ENCODE peak calls at places on chromosomes 5 and 9, in eight cellular contexts. R, W, E, D, N, X, V and Q are unnamed samples.

GRCh38 chr5:176155882-176156497 is 82.2 kb upstream of the SIMC1 start:
- DNase-seq in R (no peak), W (no peak), E (no peak), D (no peak), N (no peak), X (no peak), V (no peak), Q (no peak)

GRCh38 chr5:103259705-103260355 is 1.3 kb downstream of the MACIR start:
- DNase-seq in R (peak; percentile 36), W (no peak), E (peak; percentile 23), D (no peak), N (no peak), X (no peak), V (no peak), Q (peak; percentile 16)

GRCh38 chr9:22084336-22085035 is 75.4 kb upstream of the CDKN2B start:
- DNase-seq in R (peak; percentile 95), W (no peak), E (peak; percentile 97), D (no peak), N (no peak), X (no peak), V (no peak), Q (no peak)

GRCh38 chr5:121500262-121500792 is 351.4 kb upstream of the FTMT start:
- DNase-seq in R (no peak), W (no peak), E (no peak), D (no peak), N (no peak), X (no peak), V (no peak), Q (no peak)

GRCh38 chr9:135901826-135902225 is 5.5 kb downstream of the CAMSAP1 start:
- DNase-seq in R (no peak), W (no peak), E (no peak), D (no peak), N (no peak), X (no peak), V (no peak), Q (no peak)

GRCh38 chr5:143233020-143233419 is 170.5 kb downstream of the NR3C1 start:
- DNase-seq in R (peak; percentile 74), W (no peak), E (peak; percentile 75), D (no peak), N (no peak), X (no peak), V (no peak), Q (no peak)

GRCh38 chr5:57598097-57598496 is 115.5 kb upstream of the ACTBL2 start:
- DNase-seq in R (no peak), W (no peak), E (no peak), D (no peak), N (no peak), X (no peak), V (no peak), Q (no peak)

GRCh38 chr5:143980506-143980905 is 168.5 kb downstream of the HMHB1 start:
- DNase-seq in R (peak; percentile 32), W (no peak), E (no peak), D (no peak), N (no peak), X (no peak), V (no peak), Q (no peak)

GRCh38 chr9:95264954-95265615 is 52.4 kb downstream of the FANCC start:
- DNase-seq in R (peak; percentile 49), W (no peak), E (peak; percentile 75), D (no peak), N (no peak), X (no peak), V (no peak), Q (no peak)

GRCh38 chr9:109246533-109246932 is 74.3 kb downstream of the EPB41L4B start:
- DNase-seq in R (no peak), W (no peak), E (no peak), D (no peak), N (no peak), X (no peak), V (no peak), Q (no peak)

GRCh38 chr5:620152-620551 is 8.0 kb downstream of the CEP72 start:
- DNase-seq in R (no peak), W (no peak), E (no peak), D (no peak), N (no peak), X (peak; percentile 17), V (no peak), Q (no peak)

GRCh38 chr9:126162611-126163381 is 163.8 kb upstream of the MVB12B start:
- DNase-seq in R (no peak), W (no peak), E (no peak), D (peak; percentile 0), N (no peak), X (no peak), V (no peak), Q (peak; percentile 8)

GRCh38 chr5:12861891-12862290 is 957.6 kb upstream of the CTNND2 start:
- DNase-seq in R (no peak), W (no peak), E (no peak), D (no peak), N (no peak), X (no peak), V (no peak), Q (no peak)

GRCh38 chr9:102032614-102033013 is 294.2 kb upstream of the GRIN3A start:
- DNase-seq in R (no peak), W (no peak), E (no peak), D (no peak), N (no peak), X (no peak), V (no peak), Q (no peak)

GRCh38 chr9:121861501-121862180 is 210.2 kb downstream of the DAB2IP start:
- DNase-seq in R (no peak), W (peak; percentile 76), E (no peak), D (peak; percentile 27), N (no peak), X (no peak), V (no peak), Q (peak; percentile 43)

GRCh38 chr9:135815433-135816178 is 91.7 kb downstream of the CAMSAP1 start:
- DNase-seq in R (no peak), W (no peak), E (no peak), D (no peak), N (no peak), X (no peak), V (no peak), Q (no peak)

GRCh38 chr5:140398379-140398811 is 3.2 kb upstream of the ANKHD1 start:
- DNase-seq in R (peak; percentile 54), W (no peak), E (no peak), D (no peak), N (no peak), X (no peak), V (no peak), Q (no peak)

GRCh38 chr5:169265888-169266287 is 35.1 kb downstream of the SLIT3 start:
- DNase-seq in R (no peak), W (no peak), E (peak; percentile 2), D (no peak), N (no peak), X (no peak), V (no peak), Q (no peak)
- TF ChIP-seq CTCF in R (peak; percentile 41), W (no peak), E (peak; percentile 20), D (no peak), N (peak; percentile 37), X (no peak), V (no peak), Q (no peak)

GRCh38 chr9:72422214-72422613 is 57.2 kb upstream of the ZFAND5 start:
- DNase-seq in R (no peak), W (no peak), E (no peak), D (no peak), N (no peak), X (no peak), V (no peak), Q (no peak)

GRCh38 chr9:72427801-72428200 is 62.8 kb upstream of the ZFAND5 start:
- DNase-seq in R (peak; percentile 47), W (no peak), E (no peak), D (no peak), N (no peak), X (no peak), V (no peak), Q (no peak)

GRCh38 chr9:72428329-72428728 is 63.3 kb upstream of the ZFAND5 start:
- DNase-seq in R (peak; percentile 96), W (no peak), E (peak; percentile 60), D (no peak), N (no peak), X (no peak), V (no peak), Q (no peak)

GRCh38 chr9:72424131-72424530 is 59.1 kb upstream of the ZFAND5 start:
- DNase-seq in R (no peak), W (no peak), E (no peak), D (no peak), N (no peak), X (no peak), V (no peak), Q (no peak)
- TF ChIP-seq CTCF in R (no peak), W (no peak), E (no peak), D (no peak), N (no peak), X (no peak), V (no peak), Q (no peak)

DNA sequence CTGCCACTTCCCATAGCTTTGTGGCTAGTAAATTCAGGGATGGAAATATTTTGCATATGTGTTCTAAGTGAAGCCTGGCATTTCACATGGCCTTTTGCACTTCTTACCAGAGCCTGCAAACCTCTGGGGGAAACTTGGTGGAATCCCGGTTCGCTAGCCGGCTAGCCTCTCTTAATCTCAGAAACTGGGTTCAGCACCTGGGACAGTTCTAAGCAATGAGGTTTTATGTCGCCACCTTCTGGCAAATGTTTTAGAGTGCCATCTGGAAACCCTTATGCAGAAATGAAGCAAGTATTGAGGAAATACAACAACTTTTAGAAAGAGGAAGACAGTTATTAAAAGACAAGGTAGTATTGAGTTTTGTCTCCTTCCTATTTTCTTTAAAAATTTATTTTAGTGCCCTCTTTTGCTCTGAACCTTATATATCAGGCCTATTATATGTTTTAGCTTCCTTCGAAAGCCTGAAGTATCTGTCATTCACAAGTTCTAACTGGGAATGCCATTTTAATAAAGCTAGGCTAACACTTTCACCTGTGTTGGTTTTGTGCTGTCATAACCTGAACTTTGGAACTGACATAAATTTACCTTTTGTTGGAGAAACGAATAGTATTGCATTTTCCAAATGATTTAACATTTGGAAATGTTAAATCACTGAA is 963 bp upstream of the HTR1A start:
- DNase-seq in R (peak; percentile 68), W (no peak), E (peak; percentile 52), D (peak; percentile 66), N (no peak), X (no peak), V (no peak), Q (peak; percentile 65)
- TF ChIP-seq CTCF in R (peak; percentile 66), W (peak; percentile 38), E (peak; percentile 67), D (peak; percentile 67), N (peak; percentile 74), X (no peak), V (no peak), Q (peak; percentile 71)

DNA sequence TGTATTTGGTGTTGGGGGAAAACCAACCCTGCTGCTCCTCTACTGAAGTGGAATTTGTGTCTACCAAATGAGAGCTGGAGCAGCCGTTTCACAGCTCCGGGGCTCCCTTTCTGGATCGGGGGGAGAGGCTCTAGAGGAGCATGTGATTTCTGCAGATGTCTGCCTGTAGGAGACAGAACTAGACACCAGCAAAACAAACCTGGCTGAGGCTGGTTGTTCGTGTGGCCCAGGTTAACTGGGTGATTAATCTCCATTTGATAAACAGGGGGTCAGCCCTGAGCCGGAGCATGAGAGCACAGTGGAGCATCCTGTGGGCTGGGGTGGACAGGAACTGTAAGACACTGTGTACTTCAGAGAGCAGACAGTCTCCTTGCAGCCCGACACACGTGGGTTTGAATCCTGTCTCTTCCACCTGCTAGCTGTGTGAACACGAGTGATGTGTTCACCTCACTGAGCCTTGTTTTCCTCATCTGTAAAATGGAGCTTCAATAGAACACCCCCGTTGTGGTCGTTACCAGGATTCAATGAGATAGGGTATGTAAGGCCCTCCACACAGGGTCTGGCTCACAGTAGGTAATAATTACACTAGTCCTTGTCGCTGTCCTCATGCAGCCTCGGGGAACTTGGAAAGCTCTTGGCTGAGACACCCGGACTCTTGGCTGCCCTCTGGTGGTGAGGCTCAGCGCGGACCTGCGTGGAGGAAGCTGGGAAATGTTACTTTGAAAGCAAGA is 12.9 kb downstream of the CXCL14 start:
- DNase-seq in R (peak; percentile 61), W (peak; percentile 88), E (peak; percentile 52), D (peak; percentile 73), N (no peak), X (no peak), V (peak; percentile 60), Q (peak; percentile 77)
- TF ChIP-seq CTCF in R (peak; percentile 93), W (peak; percentile 86), E (peak; percentile 80), D (peak; percentile 95), N (peak; percentile 98), X (peak; percentile 88), V (peak; percentile 58), Q (peak; percentile 77)